ENCODE peak calls at places on chromosomes 13 and 19, in six cellular contexts. L is esophagus muscularis mucosa, Z is stomach, X is suprapubic skin, D is K562, Q is A549. C is an unnamed sample. For H3K4me1, the result is how much of the 10 kb centered on the place peaks cover.

GRCh38 chr13:98442391-98443230 is 134.3 kb downstream of the STK24 start:
- DNase-seq in X (no peak), Q (no peak), D (peak), L (no peak), Z (no peak), C (no peak)

GRCh38 chr13:33017410-33017929 is 1.2 kb downstream of the KL start:
- DNase-seq in X (no peak), L (no peak), Q (peak), Z (peak), D (peak), C (peak)

GRCh38 chr19:43687660-43687997 is 17.7 kb upstream of the PLAUR start:
- DNase-seq in Q (no peak), L (no peak), Z (no peak), D (no peak), X (no peak), C (no peak)

GRCh38 chr19:28908941-28909340 is 304.0 kb downstream of the UQCRFS1 start:
- DNase-seq in Q (no peak), X (no peak), D (no peak), Z (no peak), L (no peak), C (no peak)

GRCh38 chr19:5567360-5567970 is at the start of gene TINCR:
- DNase-seq in Z (no peak), X (no peak), Q (no peak), D (no peak), L (no peak), C (no peak)

GRCh38 chr13:38582133-38582532 is 104.7 kb upstream of the FREM2 start:
- DNase-seq in X (no peak), D (peak), L (no peak), Z (no peak), Q (peak), C (no peak)

GRCh38 chr19:2053601-2054389 is 2.8 kb upstream of the MKNK2 start:
- DNase-seq in Z (peak), D (no peak), X (peak), Q (no peak), L (no peak), C (no peak)

GRCh38 chr13:82458169-82458568 is 1424.1 kb downstream of the SLITRK1 start:
- DNase-seq in Q (no peak), X (no peak), Z (no peak), L (no peak), D (no peak), C (no peak)

GRCh38 chr19:4976412-4977298 is 7.7 kb downstream of the KDM4B start:
- DNase-seq in L (peak), Z (peak), D (peak), Q (peak), X (peak), C (peak)

GRCh38 chr13:30165791-30166190 is 141.6 kb downstream of the KATNAL1 start:
- DNase-seq in L (no peak), Z (no peak), X (no peak), D (no peak), Q (no peak), C (peak)

GRCh38 chr19:41430907-41431306 is 3.7 kb upstream of the B3GNT8 start:
- DNase-seq in L (no peak), Z (no peak), Q (no peak), D (no peak), X (no peak), C (no peak)

GRCh38 chr19:19602713-19603320 is 15.7 kb downstream of the PBX4 start:
- DNase-seq in X (no peak), D (no peak), L (no peak), Q (no peak), Z (no peak), C (no peak)

GRCh38 chr19:48735031-48735615 is 5.3 kb downstream of the RASIP1 start:
- DNase-seq in Q (peak), X (no peak), Z (no peak), L (no peak), D (no peak), C (no peak)

GRCh38 chr19:6276447-6276846 is 3.3 kb downstream of the MLLT1 start:
- DNase-seq in X (peak), Q (no peak), D (peak), L (peak), Z (no peak), C (peak)

GRCh38 chr19:3392480-3392879 is 26.1 kb downstream of the NFIC start:
- DNase-seq in Q (no peak), L (no peak), X (no peak), D (no peak), Z (no peak), C (no peak)

GRCh38 chr19:3387645-3388589 is 21.5 kb downstream of the NFIC start:
- DNase-seq in Z (peak), D (no peak), L (peak), X (peak), Q (peak), C (peak)

GRCh38 chr19:3386447-3387234 is 20.3 kb downstream of the NFIC start:
- DNase-seq in D (no peak), Q (no peak), L (no peak), X (no peak), Z (no peak), C (no peak)

GRCh38 chr19:3389446-3389778 is 23.0 kb downstream of the NFIC start:
- DNase-seq in Q (no peak), Z (no peak), L (no peak), X (no peak), D (no peak), C (no peak)

DNA sequence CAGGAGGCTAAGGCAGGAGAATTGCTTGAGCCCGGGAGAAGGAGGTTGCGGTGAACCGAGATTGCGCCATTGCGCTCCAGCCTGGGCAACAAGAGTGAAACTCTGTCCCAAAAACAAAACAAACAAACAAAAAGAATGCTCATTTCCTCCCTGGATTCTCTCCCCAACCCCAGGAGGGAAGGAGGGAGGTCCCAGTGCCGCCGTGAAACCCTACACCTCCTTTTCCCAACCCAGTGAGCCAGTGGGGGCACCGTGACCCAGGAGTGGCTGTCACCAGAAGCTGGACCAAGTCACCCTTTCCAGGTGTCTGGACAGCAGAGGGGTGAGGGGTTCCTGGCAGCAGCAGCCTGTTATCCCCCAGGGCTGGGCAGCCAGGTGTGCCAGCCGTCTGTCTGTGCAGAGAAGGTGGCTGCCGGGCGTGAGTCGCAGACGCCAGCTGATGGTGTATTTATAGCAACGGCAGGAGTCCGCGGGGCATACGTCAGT is 23.5 kb downstream of the NFIC start:
- DNase-seq in X (no peak), D (no peak), Z (peak), Q (no peak), L (no peak), C (no peak)
- TF ChIP-seq EP300 in X (no peak), D (no peak), Z (no peak), Q (no peak), L (no peak), C (no peak)

GRCh38 chr19:58475714-58476497 is at the start of gene ZNF446:
- DNase-seq in Q (peak), D (peak), L (peak), Z (peak), X (peak), C (peak)
- TF ChIP-seq POLR2A in Q (peak), D (peak), L (peak), Z (no peak), X (no peak), C (peak)

GRCh38 chr13:21884299-21884878 is 213.5 kb downstream of the FGF9 start:
- DNase-seq in D (no peak), Q (no peak), X (no peak), Z (no peak), L (peak), C (no peak)
- H3K4me1 ChIP-seq in D (under half), Q (under half), X (under half), Z (under half), L (under half), C (under half)

GRCh38 chr13:23348270-23349126 is 85.0 kb downstream of the SACS start:
- DNase-seq in Q (peak), L (no peak), D (no peak), X (no peak), Z (no peak), C (no peak)
- TF ChIP-seq EP300 in Q (no peak), L (peak), D (no peak), X (no peak), Z (peak), C (no peak)

GRCh38 chr13:49615844-49616687 is 12.2 kb upstream of the ARL11 start:
- DNase-seq in L (no peak), Q (no peak), X (no peak), Z (no peak), D (no peak), C (no peak)

GRCh38 chr13:49624207-49624606 is 4.1 kb upstream of the ARL11 start:
- DNase-seq in L (no peak), Q (no peak), X (no peak), D (no peak), Z (no peak), C (no peak)

GRCh38 chr13:49622174-49622946 is 5.9 kb upstream of the ARL11 start:
- DNase-seq in L (no peak), D (no peak), X (no peak), Q (no peak), Z (no peak), C (no peak)

GRCh38 chr13:49616688-49617065 is 11.6 kb upstream of the ARL11 start:
- DNase-seq in D (no peak), X (no peak), Z (no peak), L (no peak), Q (no peak), C (no peak)

GRCh38 chr13:49620170-49620621 is 8.1 kb upstream of the ARL11 start:
- DNase-seq in Q (no peak), Z (no peak), X (no peak), L (no peak), D (no peak), C (no peak)
- TF ChIP-seq POLR2A in Q (no peak), Z (no peak), X (no peak), L (no peak), D (no peak), C (no peak)

GRCh38 chr19:56114051-56114694 is 6.9 kb downstream of the ZNF787 start:
- DNase-seq in X (no peak), Q (no peak), D (no peak), Z (no peak), L (no peak), C (no peak)

GRCh38 chr19:56113071-56113632 is 7.9 kb downstream of the ZNF787 start:
- DNase-seq in Q (no peak), D (no peak), X (no peak), L (no peak), Z (no peak), C (no peak)

GRCh38 chr19:56116606-56117005 is 4.5 kb downstream of the ZNF787 start:
- DNase-seq in L (no peak), X (no peak), Z (no peak), Q (no peak), D (no peak), C (no peak)

GRCh38 chr19:56115490-56115889 is 5.6 kb downstream of the ZNF787 start:
- DNase-seq in Q (no peak), X (no peak), L (no peak), Z (no peak), D (no peak), C (no peak)

DNA sequence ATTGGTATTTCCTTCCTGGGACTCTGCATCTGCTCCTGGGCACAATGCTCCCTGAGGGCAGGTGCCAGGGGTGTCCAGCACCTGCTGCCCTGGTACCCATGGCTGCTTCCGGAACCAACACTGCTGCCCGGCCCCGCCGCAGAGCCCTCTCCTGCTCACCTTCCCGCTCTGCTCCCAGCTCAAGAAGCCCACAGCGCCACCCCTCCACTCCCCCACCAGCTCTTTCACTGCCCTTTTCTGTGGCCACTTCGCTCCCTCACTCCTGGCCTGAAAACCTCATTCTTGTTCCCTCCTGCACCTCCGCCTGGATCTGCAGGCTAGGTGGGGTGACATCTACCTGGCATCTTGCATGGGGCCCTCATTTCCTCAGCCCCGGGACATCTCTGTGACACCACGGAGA is 6.4 kb downstream of the ZNF787 start:
- DNase-seq in Z (no peak), Q (no peak), D (no peak), L (no peak), X (no peak), C (no peak)
- H3K4me1 ChIP-seq in Z (half or more), Q (under half), D (under half), L (half or more), X (half or more), C (half or more)

C was measured in tibial nerve.